ENCODE peak calls at places on chromosomes 13 and 19, in five cellular contexts. O is anterior cingulate cortex; N is activated CD8-positive, alpha-beta memory T cell treated with anti-CD3 and anti-CD28 coated beads, Interleukin-2, amount 50 U/mL, for 48 hours; T is stimulated activated effector memory CD8-positive, alpha-beta T cell treated with anti-CD3 and anti-CD28 coated beads, Interleukin-12 subunit alpha, Interleukin-12 subunit beta, amount 100 ng/mL, for 72 hours; Z is AG04449. Y is an unnamed sample.

GRCh38 chr19:33285441-33285927 is 16.9 kb downstream of the CEBPA start:
- DNase-seq in O (no peak), N (no peak), T (no peak), Z (no peak), Y (no peak)

GRCh38 chr19:43532571-43532961 is 422 bp upstream of the ZNF575 start:
- DNase-seq in O (peak; percentile 68), N (no peak), T (no peak), Z (no peak), Y (peak; percentile 60)

GRCh38 chr13:25440081-25440480 is 68.3 kb downstream of the ATP8A2 start:
- DNase-seq in O (no peak), N (no peak), T (no peak), Z (no peak), Y (no peak)

GRCh38 chr19:35195822-35196221 is 32.7 kb downstream of the FAM187B start:
- DNase-seq in O (no peak), N (peak; percentile 4), T (no peak), Z (no peak), Y (no peak)

GRCh38 chr19:35216833-35217707 is 11.5 kb downstream of the FAM187B start:
- DNase-seq in O (no peak), N (no peak), T (no peak), Z (no peak), Y (peak; percentile 58)

GRCh38 chr19:48676487-48676886 is 3.7 kb upstream of the NTN5 start:
- DNase-seq in O (no peak), N (no peak), T (no peak), Z (no peak), Y (no peak)

GRCh38 chr19:55702131-55702627 is 27.2 kb downstream of the EPN1 start:
- DNase-seq in O (no peak), N (peak; percentile 38), T (no peak), Z (no peak), Y (no peak)

GRCh38 chr13:79197933-79198332 is 208.1 kb downstream of the RBM26 start:
- DNase-seq in O (no peak), N (no peak), T (no peak), Z (no peak), Y (no peak)

GRCh38 chr19:15247107-15248014 is 15.1 kb upstream of the EPHX3 start:
- DNase-seq in O (no peak), N (no peak), T (no peak), Z (no peak), Y (no peak)

GRCh38 chr13:97855570-97855970 is 97.9 kb upstream of the IPO5 start:
- DNase-seq in O (no peak), N (no peak), T (no peak), Z (peak; percentile 45), Y (peak; percentile 89)

GRCh38 chr19:19342086-19343015 is 21.7 kb downstream of the MAU2 start:
- DNase-seq in O (peak; percentile 8), N (no peak), T (no peak), Z (no peak), Y (peak; percentile 36)

GRCh38 chr13:110779046-110779445 is 65.5 kb downstream of the ING1 start:
- DNase-seq in O (no peak), N (no peak), T (no peak), Z (no peak), Y (no peak)

GRCh38 chr19:45352062-45352461 is 11.5 kb downstream of the KLC3 start:
- DNase-seq in O (no peak), N (no peak), T (no peak), Z (no peak), Y (no peak)

GRCh38 chr13:92721610-92722009 is 505.0 kb upstream of the GPC6 start:
- DNase-seq in O (no peak), N (no peak), T (no peak), Z (no peak), Y (no peak)

Y was measured in Ammon's horn.